ENCODE peak calls at places on chromosomes 11 and 22, in five cellular contexts. H is esophagus squamous epithelium, G is ovary, T is astrocyte of the cerebellum, O is fibroblast of pulmonary artery. W is an unnamed sample.
A peak's percentile ranks its signal among the peaks of the same experiment; 100 is the strongest.

GRCh38 chr11:93729129-93729616 is 12.1 kb downstream of the TAF1D start:
- DNase-seq in H (no peak), O (no peak), T (no peak), G (no peak), W (peak; percentile 48)

GRCh38 chr11:63919267-63920125 is 2.5 kb upstream of the RCOR2 start:
- DNase-seq in H (no peak), T (no peak), O (no peak), G (peak; percentile 49), W (no peak)

GRCh38 chr11:108895579-108896480 is 231.0 kb downstream of the DDX10 start:
- DNase-seq in T (no peak), O (peak; percentile 60), G (no peak), H (no peak), W (peak; percentile 26)

GRCh38 chr11:13465909-13466371 is 2.9 kb upstream of the BTBD10 start:
- DNase-seq in G (no peak), T (no peak), O (peak; percentile 71), H (no peak), W (peak; percentile 33)

GRCh38 chr11:96335389-96335788 is 7.6 kb downstream of the MAML2 start:
- DNase-seq in O (no peak), H (no peak), G (no peak), T (no peak), W (no peak)

GRCh38 chr22:29310863-29311339 is 4.5 kb downstream of the GAS2L1 start:
- DNase-seq in H (no peak), T (peak; percentile 96), G (peak; percentile 98), O (peak; percentile 98), W (peak; percentile 56)

GRCh38 chr22:46577361-46578249 is 40.2 kb upstream of the CELSR1 start:
- DNase-seq in G (no peak), H (no peak), O (no peak), T (no peak), W (no peak)

GRCh38 chr11:121841487-121842167 is 274.4 kb downstream of the BLID start:
- DNase-seq in G (no peak), H (no peak), T (peak; percentile 89), O (peak; percentile 85), W (no peak)

GRCh38 chr11:3867209-3868071 is 12.0 kb downstream of the STIM1 start:
- DNase-seq in T (no peak), H (no peak), O (peak; percentile 80), G (no peak), W (peak; percentile 89)

GRCh38 chr11:76663461-76663760 is 7.1 kb downstream of the LRRC32 start:
- DNase-seq in G (no peak), O (no peak), H (no peak), T (no peak), W (no peak)

GRCh38 chr22:17930455-17931313 is 93.7 kb downstream of the MICAL3 start:
- DNase-seq in H (no peak), G (no peak), T (no peak), O (no peak), W (no peak)

GRCh38 chr22:37289156-37289735 is 6.9 kb downstream of the CYTH4 start:
- DNase-seq in H (no peak), G (no peak), T (no peak), O (no peak), W (no peak)

GRCh38 chr22:40224702-40225101 is 47.0 kb downstream of the TNRC6B start:
- DNase-seq in T (no peak), H (no peak), G (no peak), O (no peak), W (no peak)

GRCh38 chr11:82823635-82824614 is 76.3 kb downstream of the PRCP start:
- DNase-seq in O (no peak), G (no peak), T (no peak), H (no peak), W (no peak)

GRCh38 chr11:64121637-64122410 is 44.1 kb downstream of the MACROD1 start:
- DNase-seq in O (peak; percentile 42), H (no peak), G (no peak), T (peak; percentile 86), W (no peak)

GRCh38 chr22:29883045-29883830 is at the start of gene MTMR3:
- DNase-seq in H (peak; percentile 36), G (peak; percentile 92), T (peak; percentile 65), O (peak; percentile 91), W (peak; percentile 95)

GRCh38 chr11:132056689-132057088 is 686.3 kb downstream of the NTM start:
- DNase-seq in T (peak; percentile 52), O (peak; percentile 72), G (no peak), H (no peak), W (no peak)

GRCh38 chr11:64850979-64851567 is 6.6 kb upstream of the CDC42BPG start:
- DNase-seq in O (no peak), G (no peak), H (no peak), T (no peak), W (peak; percentile 96)

GRCh38 chr11:12258451-12258850 is 118.9 kb upstream of the PARVA start:
- DNase-seq in H (no peak), G (no peak), O (peak; percentile 54), T (no peak), W (no peak)

DNA sequence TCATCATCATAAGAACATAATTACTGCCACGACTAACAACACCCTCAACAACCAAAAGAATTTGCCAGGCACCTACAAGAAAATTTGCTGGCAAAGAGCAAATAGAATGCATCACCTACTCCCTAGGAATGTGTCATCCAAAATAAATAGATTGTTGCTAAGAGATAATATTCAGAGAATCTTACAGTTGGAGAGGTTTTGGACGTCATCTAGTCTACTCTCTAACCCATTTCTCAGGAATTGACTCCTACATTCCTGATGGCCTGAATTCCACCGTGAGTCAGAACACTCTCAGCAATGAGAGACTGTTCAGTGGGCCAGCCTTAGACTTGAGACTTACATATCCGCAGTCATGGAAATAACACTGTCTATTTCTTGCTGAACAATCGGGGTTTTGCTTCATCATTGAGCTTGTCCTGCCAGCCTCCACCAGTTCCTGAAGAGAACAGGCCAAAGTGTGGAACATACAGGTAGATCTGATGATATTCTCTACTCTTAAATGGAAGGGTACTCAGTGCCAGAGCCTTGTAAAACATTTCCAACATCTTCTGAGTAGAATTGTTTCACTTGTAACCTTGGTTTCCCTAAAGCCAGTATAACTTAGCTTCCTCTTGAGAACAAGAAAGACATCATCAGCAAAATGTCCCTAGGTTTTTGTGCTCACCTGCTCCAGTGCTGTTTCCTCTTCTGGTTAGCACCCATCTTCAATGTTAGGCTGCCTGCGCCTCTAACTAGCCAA is 8.3 kb downstream of the KIRREL3 start:
- DNase-seq in H (no peak), O (peak; percentile 87), G (no peak), T (peak; percentile 89), W (no peak)
- H3K4me3 ChIP-seq in H (no peak overlapping the region), O (no peak overlapping the region), G (no peak overlapping the region), T (no peak overlapping the region), W (no peak overlapping the region)

GRCh38 chr11:80281194-80281593 is 840.4 kb upstream of the TENM4 start:
- DNase-seq in G (no peak), O (no peak), T (no peak), H (no peak), W (no peak)
- TF ChIP-seq CTCF in G (no peak), O (no peak), T (no peak), H (no peak), W (no peak)

GRCh38 chr11:19933132-19933735 is 220.6 kb downstream of the NAV2 start:
- DNase-seq in G (no peak), O (no peak), H (no peak), T (no peak), W (no peak)

GRCh38 chr11:19931768-19932369 is 219.2 kb downstream of the NAV2 start:
- DNase-seq in T (no peak), O (no peak), G (peak; percentile 52), H (no peak), W (no peak)

GRCh38 chr11:19934828-19935259 is 222.2 kb downstream of the NAV2 start:
- DNase-seq in T (no peak), G (no peak), O (peak; percentile 41), H (no peak), W (no peak)

GRCh38 chr11:19935507-19935906 is 222.9 kb downstream of the NAV2 start:
- DNase-seq in G (no peak), T (peak; percentile 70), H (no peak), O (peak; percentile 66), W (no peak)

DNA sequence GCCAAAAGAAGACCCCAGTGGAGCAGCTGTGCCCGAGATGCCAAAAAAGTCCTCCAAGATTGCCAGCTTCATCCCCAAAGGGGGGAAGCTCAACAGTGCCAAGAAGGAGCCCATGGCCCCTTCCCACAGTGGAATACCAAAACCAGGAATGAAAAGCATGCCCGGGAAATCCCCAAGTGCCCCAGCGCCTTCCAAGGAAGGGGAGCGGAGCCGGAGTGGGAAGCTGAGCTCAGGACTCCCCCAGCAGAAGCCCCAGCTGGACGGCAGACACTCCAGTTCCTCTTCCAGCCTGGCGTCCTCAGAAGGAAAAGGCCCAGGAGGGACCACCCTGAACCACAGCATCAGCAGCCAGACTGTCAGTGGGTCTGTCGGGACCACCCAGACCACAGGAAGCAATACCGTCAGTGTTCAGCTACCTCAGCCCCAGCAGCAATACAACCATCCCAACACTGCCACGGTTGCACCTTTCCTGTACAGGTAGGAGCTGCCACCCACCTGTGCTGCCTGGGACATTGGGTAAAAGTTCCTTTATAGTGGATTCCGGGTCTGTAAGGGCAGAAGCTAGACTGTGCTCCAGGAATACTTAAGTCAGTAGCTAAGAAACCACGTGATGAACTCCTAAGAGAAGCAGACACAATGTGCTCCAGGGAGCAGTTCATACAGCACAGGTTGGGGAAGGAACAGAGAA is 221.3 kb downstream of the NAV2 start:
- DNase-seq in O (no peak), G (no peak), H (no peak), T (no peak), W (no peak)
- H3K4me3 ChIP-seq in O (no peak overlapping the region), G (no peak overlapping the region), H (no peak overlapping the region), T (no peak overlapping the region), W (no peak overlapping the region)

DNA sequence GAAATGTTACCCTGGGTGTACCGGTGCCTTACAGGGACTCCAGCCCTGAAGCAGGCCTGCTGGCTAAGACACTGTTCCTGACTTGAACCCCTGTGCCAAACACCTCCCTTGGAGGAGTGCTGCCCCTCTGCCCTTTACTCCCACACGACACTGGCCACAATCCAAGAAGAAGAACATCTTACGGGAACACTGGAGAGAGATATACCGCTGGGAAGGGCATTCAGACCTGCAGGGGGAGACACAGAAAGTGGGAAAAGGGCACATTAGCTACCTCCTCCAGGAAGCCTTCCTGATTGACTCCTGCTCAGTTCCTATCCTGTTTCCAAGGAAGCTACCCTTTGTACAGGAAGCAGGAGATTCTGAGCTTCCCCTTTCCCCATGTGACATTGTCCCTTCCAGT is 18.7 kb downstream of the TMPRSS13 start:
- DNase-seq in G (no peak), H (no peak), O (no peak), T (no peak), W (no peak)
- TF ChIP-seq CTCF in G (no peak), H (no peak), O (no peak), T (no peak), W (no peak)

DNA sequence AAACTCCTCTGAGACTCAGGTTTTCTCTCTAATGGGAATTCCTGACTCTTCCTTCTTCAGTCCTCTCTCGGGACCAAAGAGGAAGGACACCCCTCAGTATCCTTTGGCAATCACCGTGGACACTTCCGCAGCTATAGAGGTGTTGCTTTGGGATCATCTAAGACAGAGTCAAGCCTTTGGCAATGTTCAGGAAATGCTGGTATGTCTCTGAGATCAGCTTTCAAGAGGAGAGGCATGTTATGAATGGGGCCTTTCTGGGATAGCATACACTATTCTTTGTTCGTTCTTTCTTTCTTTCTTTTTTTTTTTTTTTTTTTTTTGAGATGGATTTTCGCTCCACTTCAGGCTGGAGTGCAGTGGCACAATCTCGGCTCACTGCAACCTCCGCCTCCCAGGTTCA is 14.2 kb upstream of the OLFML1 start:
- DNase-seq in O (no peak), H (no peak), G (no peak), T (no peak), W (no peak)
- H3K4me3 ChIP-seq in O (no peak overlapping the region), H (no peak overlapping the region), G (no peak overlapping the region), T (no peak overlapping the region), W (no peak overlapping the region)